ENCODE peak calls at places on chromosomes 5 and 9, in seven cellular contexts. B is IMR-90, N is H1, J is neuronal stem cell, W is H9, S is mesenchymal stem cell, C is trophoblast cell. Y is an unnamed sample. For H3K79me1, the result is how much of the 10 kb centered on the place peaks cover.

GRCh38 chr5:125316913-125317545 is 570.6 kb upstream of the ZNF608 start:
- DNase-seq in B (no peak), W (no peak), J (no peak), N (no peak), S (no peak), C (peak), Y (peak)

GRCh38 chr5:130605200-130605599 is 559.9 kb downstream of the HINT1 start:
- DNase-seq in W (no peak), C (peak), J (peak), S (no peak), B (no peak), N (no peak), Y (peak)

GRCh38 chr5:149262315-149262714 is 9.3 kb upstream of the AFAP1L1 start:
- DNase-seq in B (no peak), W (no peak), N (no peak), S (no peak), C (no peak), J (no peak), Y (no peak)

GRCh38 chr5:145975361-145976066 is 39.1 kb downstream of the SH3RF2 start:
- DNase-seq in N (no peak), W (no peak), J (no peak), B (peak), C (peak), S (peak), Y (peak)

GRCh38 chr9:94888775-94889174 is 162.3 kb downstream of the AOPEP start:
- DNase-seq in J (no peak), C (no peak), B (no peak), W (no peak), N (no peak), S (no peak), Y (no peak)

GRCh38 chr9:69036799-69037198 is 1.2 kb downstream of the FXN start:
- DNase-seq in N (no peak), C (no peak), S (no peak), J (no peak), B (no peak), W (no peak), Y (no peak)

GRCh38 chr5:123937230-123937629 is 425.3 kb downstream of the CSNK1G3 start:
- DNase-seq in W (peak), J (peak), C (peak), B (peak), S (peak), N (peak), Y (peak)

GRCh38 chr9:127090341-127090985 is 32.0 kb downstream of the ANGPTL2 start:
- DNase-seq in J (no peak), C (no peak), N (no peak), B (no peak), S (no peak), W (no peak), Y (no peak)

GRCh38 chr5:135498662-135498995 is 37.1 kb downstream of the NEUROG1 start:
- DNase-seq in C (no peak), J (no peak), B (no peak), N (no peak), S (no peak), W (no peak), Y (no peak)

GRCh38 chr9:109640232-109641078 is 139.5 kb upstream of the PALM2AKAP2 start:
- DNase-seq in S (peak), C (peak), J (peak), N (no peak), B (peak), W (peak), Y (peak)

GRCh38 chr5:1298723-1299510 is 4.0 kb upstream of the TERT start:
- DNase-seq in S (no peak), J (no peak), C (no peak), W (peak), N (no peak), B (no peak), Y (no peak)

GRCh38 chr5:148928141-148928540 is 101.7 kb downstream of the ADRB2 start:
- DNase-seq in S (no peak), W (no peak), C (no peak), B (peak), N (no peak), J (no peak), Y (no peak)

GRCh38 chr5:74579215-74579614 is 61.3 kb downstream of the ENC1 start:
- DNase-seq in N (no peak), J (no peak), C (no peak), B (no peak), S (no peak), W (no peak), Y (no peak)

GRCh38 chr9:124004608-124005007 is 7.0 kb upstream of the LHX2 start:
- DNase-seq in J (no peak), N (no peak), B (no peak), C (no peak), S (no peak), W (no peak), Y (no peak)

GRCh38 chr9:129552064-129552463 is 68.8 kb downstream of the C9orf50 start:
- DNase-seq in J (no peak), B (no peak), N (no peak), S (peak), W (no peak), C (no peak), Y (no peak)

GRCh38 chr5:39501403-39501802 is 76.6 kb upstream of the DAB2 start:
- DNase-seq in B (peak), S (peak), C (peak), J (no peak), N (no peak), W (no peak), Y (no peak)

GRCh38 chr9:121253821-121254471 is 14.0 kb upstream of the GSN start:
- DNase-seq in S (no peak), C (no peak), B (no peak), J (no peak), N (no peak), W (no peak), Y (peak)

GRCh38 chr9:121499427-121500164 is at the start of gene GGTA1:
- DNase-seq in J (peak), C (peak), W (peak), N (no peak), B (peak), S (peak), Y (peak)

DNA sequence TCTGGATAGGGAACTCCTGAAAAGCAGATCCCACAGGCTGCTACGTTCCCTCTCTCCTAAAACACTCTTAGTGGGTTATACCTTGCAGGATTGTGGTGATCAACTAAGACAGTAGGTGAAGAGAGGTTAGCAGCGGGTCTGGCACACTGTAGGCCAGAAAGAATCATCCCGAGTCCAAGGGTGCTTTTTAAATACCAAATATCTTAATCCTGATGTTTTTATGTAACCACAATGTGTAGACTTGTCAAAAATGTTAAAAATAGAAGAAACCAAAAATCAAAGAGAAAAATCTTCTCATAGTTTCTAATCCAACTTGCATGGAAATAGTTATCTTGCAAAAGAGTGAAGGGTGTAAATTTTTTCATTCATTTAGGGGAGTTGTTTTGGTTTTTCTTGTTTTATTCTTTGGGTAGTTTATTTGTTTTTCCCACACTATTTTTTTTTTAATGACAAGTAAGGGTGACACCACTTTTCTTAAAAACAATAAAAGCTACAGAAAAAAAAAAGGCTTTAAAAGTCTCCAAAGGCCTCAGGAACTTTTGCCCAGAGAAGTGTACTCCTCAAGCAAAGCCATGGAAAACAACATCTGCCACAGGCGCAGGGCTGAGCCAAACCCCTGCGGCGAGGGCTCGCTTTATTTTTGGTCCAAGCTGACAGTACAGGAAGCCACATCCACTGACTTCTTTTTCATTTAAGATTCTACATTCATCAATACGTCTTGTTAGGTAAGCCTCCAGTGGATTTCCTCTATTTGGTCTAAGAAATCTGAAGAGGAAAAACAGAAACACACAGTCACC is 52.1 kb upstream of the IFNK start:
- DNase-seq in N (no peak), J (no peak), C (no peak), B (no peak), S (no peak), W (no peak), Y (no peak)
- H3K79me1 ChIP-seq in N (under half), J (under half), C (under half), B (under half), S (under half), W (under half), Y (under half)

DNA sequence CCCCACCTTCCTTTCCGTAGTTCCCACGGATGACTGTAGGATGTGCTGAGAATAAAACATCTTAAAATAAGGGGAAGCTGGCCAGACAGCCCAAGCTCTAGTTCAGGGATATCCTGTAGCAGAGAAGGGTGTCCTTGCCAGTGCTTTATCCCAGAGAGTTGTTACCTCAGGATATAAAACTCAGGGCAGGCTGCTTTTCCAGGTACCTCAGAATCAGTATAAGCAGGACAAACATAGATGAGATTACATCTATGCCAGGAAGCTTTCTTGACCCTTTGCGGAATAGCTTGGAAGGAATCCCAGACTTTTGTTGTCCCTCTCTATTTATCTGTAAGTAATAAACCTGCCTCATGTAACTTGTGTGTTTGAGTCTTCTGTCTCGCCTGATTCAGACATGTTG is 565.7 kb downstream of the PRDM9 start:
- DNase-seq in C (no peak), B (no peak), N (no peak), S (no peak), W (no peak), J (no peak), Y (peak)
- H3K18ac ChIP-seq in C (no peak), B (no peak), N (no peak), S (no peak), W (no peak), J (no peak), Y (no peak)

GRCh38 chr9:131475111-131475955 is 27.4 kb upstream of the POMT1 start:
- DNase-seq in W (no peak), C (no peak), N (no peak), J (no peak), B (no peak), S (no peak), Y (no peak)
- H3K79me1 ChIP-seq in W (under half), C (under half), N (under half), J (under half), B (under half), S (under half), Y (under half)

GRCh38 chr5:138910546-138911185 is 35.5 kb upstream of the LRRTM2 start:
- DNase-seq in W (no peak), J (no peak), B (peak), C (no peak), S (no peak), N (no peak), Y (peak)
- H3K18ac ChIP-seq in W (no peak), J (no peak), B (no peak), C (no peak), S (no peak), N (no peak), Y (no peak)

DNA sequence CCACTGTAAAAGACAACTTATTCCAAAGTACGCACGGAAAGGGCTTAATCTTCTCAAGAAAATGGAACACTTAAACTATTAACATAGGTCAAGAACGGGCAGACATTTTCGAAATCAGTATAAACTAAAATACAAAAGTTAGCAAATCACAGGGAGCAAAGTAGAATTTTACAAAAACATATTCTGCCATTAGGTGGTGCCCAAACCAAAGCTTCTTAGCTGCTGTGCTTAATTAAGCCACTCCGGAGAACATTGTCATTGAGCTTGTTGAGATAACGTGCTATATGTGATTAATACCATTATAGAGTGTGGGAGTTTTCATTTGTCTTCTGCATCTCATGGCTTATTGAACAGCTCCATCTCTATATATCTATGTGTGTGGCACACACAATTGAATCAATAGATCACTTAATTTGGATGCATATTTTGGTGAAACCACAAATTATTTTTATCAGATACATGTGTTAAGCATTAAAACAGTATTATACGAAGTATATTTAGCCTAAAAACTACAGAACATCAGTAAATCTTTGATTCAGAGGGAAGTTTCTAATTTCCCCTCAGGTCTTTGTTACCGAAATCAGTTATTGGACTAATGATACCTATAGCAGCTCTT is 23.4 kb downstream of the UBLCP1 start:
- DNase-seq in W (no peak), C (peak), B (peak), N (no peak), S (peak), J (no peak), Y (peak)
- H3K79me1 ChIP-seq in W (under half), C (under half), B (under half), N (under half), S (under half), J (under half), Y (under half)

DNA sequence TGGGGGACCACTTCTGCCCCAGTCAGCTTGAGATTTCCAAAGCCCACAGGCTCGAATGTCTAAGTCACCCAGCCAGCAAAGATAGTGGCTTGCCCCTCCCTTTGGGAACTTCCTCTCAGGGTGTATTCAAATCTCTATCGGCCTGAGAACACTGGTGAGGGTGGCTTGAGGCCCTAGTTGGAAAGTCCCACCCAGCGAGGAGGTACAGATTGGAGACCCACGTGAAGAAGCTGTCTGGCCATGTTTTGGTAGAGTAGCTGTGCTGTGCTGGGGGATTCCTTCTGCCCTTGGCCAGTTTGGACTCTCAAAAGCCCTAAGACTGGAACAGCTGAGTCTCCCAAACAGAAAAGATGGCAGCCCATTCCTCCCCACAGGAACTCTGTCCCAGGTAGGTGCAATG is 172.7 kb upstream of the RIOK2 start:
- DNase-seq in W (no peak), N (no peak), S (no peak), B (no peak), C (no peak), J (no peak), Y (no peak)
- H3K18ac ChIP-seq in W (no peak), N (no peak), S (no peak), B (no peak), C (no peak), J (no peak), Y (no peak)

Y was measured in mesendoderm.